ENCODE peak calls at places on chromosomes 4 and X, in nine cellular contexts. J is posterior cingulate gyrus; G is stimulated activated CD8-positive, alpha-beta memory T cell treated with anti-CD3 and anti-CD28 coated beads, Interleukin-7, amount 100 ng/mL, for 48 hours; M is AG04449; A is NCI-H2171; L is skeletal muscle cell; Y is right atrium auricular region; O is DMS153; W is Caki2. Q is an unnamed sample.

GRCh38 chr4:153267013-153267412 is 62.8 kb downstream of the TRIM2 start:
- DNase-seq in J (no peak), Y (no peak), O (no peak), G (no peak), L (no peak), M (no peak), W (peak), A (no peak), Q (no peak)

GRCh38 chrX:123860983-123861382 is 1.1 kb downstream of the XIAP start:
- DNase-seq in Y (no peak), W (no peak), A (no peak), J (no peak), O (no peak), M (no peak), G (no peak), L (no peak), Q (no peak)

GRCh38 chrX:154093965-154094364 is 3.6 kb downstream of the MECP2 start:
- DNase-seq in Y (no peak), M (no peak), L (no peak), W (no peak), G (no peak), A (no peak), J (no peak), O (no peak), Q (no peak)

GRCh38 chrX:30308263-30309138 is 689 bp downstream of the NR0B1 start:
- DNase-seq in O (no peak), G (no peak), J (no peak), A (no peak), Y (no peak), W (peak), M (no peak), L (no peak), Q (no peak)

GRCh38 chr4:57426779-57427395 is 316.7 kb upstream of the IGFBP7 start:
- DNase-seq in Y (no peak), G (no peak), L (peak), J (peak), M (peak), W (peak), O (peak), A (peak), Q (peak)

GRCh38 chrX:103918050-103918449 is 44.4 kb upstream of the TMSB15B start:
- DNase-seq in Y (no peak), W (peak), A (peak), G (no peak), O (peak), L (peak), J (peak), M (no peak), Q (peak)

GRCh38 chrX:22184096-22184495 is 88.6 kb upstream of the CBLL2 start:
- DNase-seq in A (no peak), G (no peak), L (no peak), W (no peak), J (no peak), O (no peak), Y (no peak), M (no peak), Q (no peak)

GRCh38 chr4:40454816-40455215 is 119.7 kb downstream of the CHRNA9 start:
- DNase-seq in O (no peak), W (no peak), Y (no peak), A (no peak), L (no peak), J (no peak), M (no peak), G (no peak), Q (no peak)

GRCh38 chr4:100657187-100657586 is 139.4 kb upstream of the EMCN start:
- DNase-seq in Y (no peak), W (no peak), G (no peak), O (no peak), J (no peak), A (no peak), M (no peak), L (peak), Q (no peak)

GRCh38 chr4:6955261-6955911 is 45.8 kb downstream of the TBC1D14 start:
- DNase-seq in M (no peak), L (no peak), J (no peak), A (no peak), G (no peak), O (no peak), Y (no peak), W (no peak), Q (no peak)

GRCh38 chr4:89899854-89900253 is 5.2 kb downstream of the MMRN1 start:
- DNase-seq in W (no peak), Y (no peak), G (no peak), O (no peak), M (no peak), L (no peak), A (no peak), J (no peak), Q (no peak)

GRCh38 chrX:124747295-124747694 is 400.9 kb downstream of the SH2D1A start:
- DNase-seq in O (no peak), J (no peak), L (no peak), M (no peak), G (no peak), A (no peak), W (no peak), Y (no peak), Q (no peak)

GRCh38 chr4:17667653-17668201 is 53.3 kb downstream of the MED28 start:
- DNase-seq in M (no peak), J (no peak), O (no peak), L (no peak), G (no peak), A (no peak), Y (no peak), W (no peak), Q (no peak)

GRCh38 chr4:98661356-98662054 is 3.1 kb upstream of the TSPAN5 start:
- DNase-seq in Y (no peak), O (no peak), G (no peak), A (no peak), W (no peak), J (no peak), M (no peak), L (no peak), Q (no peak)

GRCh38 chr4:159352609-159353008 is 249.7 kb downstream of the RAPGEF2 start:
- DNase-seq in W (no peak), J (no peak), G (no peak), A (no peak), O (no peak), L (no peak), M (no peak), Y (no peak), Q (no peak)

GRCh38 chr4:85058551-85058950 is 92.1 kb upstream of the WDFY3 start:
- DNase-seq in M (no peak), A (no peak), Y (no peak), G (no peak), O (no peak), L (no peak), J (no peak), W (no peak), Q (no peak)